ENCODE peak calls at places on chromosome 3, in seven cellular contexts. One of them, this sample, is unnamed.
A peak's percentile ranks its signal among the peaks of the same experiment; 100 is the strongest.

GRCh38 chr3:39432342-39432741 is 25.8 kb downstream of the RPSA start:
- DNase-seq in neuronal stem cell: no peak
- DNase-seq in H9: no peak
- DNase-seq in mesenchymal stem cell: no peak
- DNase-seq in IMR-90: no peak
- DNase-seq in H1: no peak
- DNase-seq in trophoblast cell: peak; percentile 35
- DNase-seq in this sample: no peak

GRCh38 chr3:194305356-194306108 is 45.6 kb downstream of the CPN2 start:
- DNase-seq in neuronal stem cell: no peak
- DNase-seq in H9: peak; percentile 38
- DNase-seq in mesenchymal stem cell: no peak
- DNase-seq in IMR-90: no peak
- DNase-seq in H1: no peak
- DNase-seq in trophoblast cell: no peak
- DNase-seq in this sample: no peak

GRCh38 chr3:112304611-112305010 is 10.6 kb upstream of the SLC9C1 start:
- DNase-seq in neuronal stem cell: no peak
- DNase-seq in H9: no peak
- DNase-seq in mesenchymal stem cell: no peak
- DNase-seq in IMR-90: peak; percentile 13
- DNase-seq in H1: no peak
- DNase-seq in trophoblast cell: no peak
- DNase-seq in this sample: peak; percentile 40

GRCh38 chr3:66625464-66626216 is 124.8 kb upstream of the LRIG1 start:
- DNase-seq in neuronal stem cell: no peak
- DNase-seq in H9: no peak
- DNase-seq in mesenchymal stem cell: no peak
- DNase-seq in IMR-90: peak; percentile 18
- DNase-seq in H1: no peak
- DNase-seq in trophoblast cell: no peak
- DNase-seq in this sample: no peak

GRCh38 chr3:129313983-129314756 is 35.5 kb downstream of the HMCES start:
- DNase-seq in neuronal stem cell: no peak
- DNase-seq in H9: peak; percentile 42
- DNase-seq in mesenchymal stem cell: peak; percentile 68
- DNase-seq in IMR-90: peak; percentile 36
- DNase-seq in H1: no peak
- DNase-seq in trophoblast cell: peak; percentile 75
- DNase-seq in this sample: peak; percentile 54

GRCh38 chr3:13535905-13536304 is 13.0 kb upstream of the FBLN2 start:
- DNase-seq in neuronal stem cell: no peak
- DNase-seq in H9: no peak
- DNase-seq in mesenchymal stem cell: no peak
- DNase-seq in IMR-90: no peak
- DNase-seq in H1: no peak
- DNase-seq in trophoblast cell: no peak
- DNase-seq in this sample: no peak

GRCh38 chr3:184361932-184362667 is 590 bp downstream of the POLR2H start:
- DNase-seq in neuronal stem cell: no peak
- DNase-seq in H9: peak; percentile 79
- DNase-seq in mesenchymal stem cell: no peak
- DNase-seq in IMR-90: peak; percentile 38
- DNase-seq in H1: peak; percentile 70
- DNase-seq in trophoblast cell: peak; percentile 47
- DNase-seq in this sample: peak; percentile 72

GRCh38 chr3:189551007-189551406 is 80.2 kb upstream of the TP63 start:
- DNase-seq in neuronal stem cell: no peak
- DNase-seq in H9: no peak
- DNase-seq in mesenchymal stem cell: no peak
- DNase-seq in IMR-90: no peak
- DNase-seq in H1: no peak
- DNase-seq in trophoblast cell: no peak
- DNase-seq in this sample: no peak

GRCh38 chr3:81666502-81667121 is 94.8 kb downstream of the GBE1 start:
- DNase-seq in neuronal stem cell: no peak
- DNase-seq in H9: no peak
- DNase-seq in mesenchymal stem cell: peak; percentile 40
- DNase-seq in IMR-90: peak; percentile 41
- DNase-seq in H1: no peak
- DNase-seq in trophoblast cell: peak; percentile 47
- DNase-seq in this sample: no peak

GRCh38 chr3:67655364-67656121 is 1.1 kb upstream of the SUCLG2 start:
- DNase-seq in neuronal stem cell: no peak
- DNase-seq in H9: no peak
- DNase-seq in mesenchymal stem cell: no peak
- DNase-seq in IMR-90: no peak
- DNase-seq in H1: no peak
- DNase-seq in trophoblast cell: peak; percentile 7
- DNase-seq in this sample: no peak

GRCh38 chr3:5426094-5426883 is 238.8 kb downstream of the EDEM1 start:
- DNase-seq in neuronal stem cell: peak; percentile 82
- DNase-seq in H9: peak; percentile 89
- DNase-seq in mesenchymal stem cell: peak; percentile 55
- DNase-seq in IMR-90: peak; percentile 22
- DNase-seq in H1: peak; percentile 95
- DNase-seq in trophoblast cell: peak; percentile 95
- DNase-seq in this sample: peak; percentile 91

GRCh38 chr3:152244156-152244888 is 24.4 kb upstream of the MBNL1 start:
- DNase-seq in neuronal stem cell: no peak
- DNase-seq in H9: no peak
- DNase-seq in mesenchymal stem cell: no peak
- DNase-seq in IMR-90: no peak
- DNase-seq in H1: no peak
- DNase-seq in trophoblast cell: no peak
- DNase-seq in this sample: no peak

GRCh38 chr3:52052831-52053306 is 3.5 kb downstream of the DUSP7 start:
- DNase-seq in neuronal stem cell: no peak
- DNase-seq in H9: peak; percentile 87
- DNase-seq in mesenchymal stem cell: peak; percentile 86
- DNase-seq in IMR-90: peak; percentile 77
- DNase-seq in H1: peak; percentile 82
- DNase-seq in trophoblast cell: peak; percentile 30
- DNase-seq in this sample: peak; percentile 91

GRCh38 chr3:172559029-172559428 is 35.8 kb upstream of the TNFSF10 start:
- DNase-seq in neuronal stem cell: no peak
- DNase-seq in H9: no peak
- DNase-seq in mesenchymal stem cell: no peak
- DNase-seq in IMR-90: no peak
- DNase-seq in H1: no peak
- DNase-seq in trophoblast cell: no peak
- DNase-seq in this sample: no peak

GRCh38 chr3:48899298-48899697 is 616 bp upstream of the SLC25A20 start:
- DNase-seq in neuronal stem cell: no peak
- DNase-seq in H9: no peak
- DNase-seq in mesenchymal stem cell: peak; percentile 9
- DNase-seq in IMR-90: no peak
- DNase-seq in H1: no peak
- DNase-seq in trophoblast cell: no peak
- DNase-seq in this sample: no peak

GRCh38 chr3:13077431-13078157 is 4.4 kb upstream of the IQSEC1 start:
- DNase-seq in neuronal stem cell: no peak
- DNase-seq in H9: no peak
- DNase-seq in mesenchymal stem cell: peak; percentile 6
- DNase-seq in IMR-90: no peak
- DNase-seq in H1: no peak
- DNase-seq in trophoblast cell: no peak
- DNase-seq in this sample: no peak

GRCh38 chr3:129562803-129563202 is 19.8 kb downstream of the H1-8 start:
- DNase-seq in neuronal stem cell: no peak
- DNase-seq in H9: no peak
- DNase-seq in mesenchymal stem cell: no peak
- DNase-seq in IMR-90: no peak
- DNase-seq in H1: no peak
- DNase-seq in trophoblast cell: no peak
- DNase-seq in this sample: no peak

GRCh38 chr3:117282506-117282905 is 572.9 kb downstream of the TUSC7 start:
- DNase-seq in neuronal stem cell: no peak
- DNase-seq in H9: no peak
- DNase-seq in mesenchymal stem cell: no peak
- DNase-seq in IMR-90: no peak
- DNase-seq in H1: no peak
- DNase-seq in trophoblast cell: no peak
- DNase-seq in this sample: no peak

GRCh38 chr3:117277816-117278215 is 568.2 kb downstream of the TUSC7 start:
- DNase-seq in neuronal stem cell: no peak
- DNase-seq in H9: no peak
- DNase-seq in mesenchymal stem cell: no peak
- DNase-seq in IMR-90: no peak
- DNase-seq in H1: no peak
- DNase-seq in trophoblast cell: no peak
- DNase-seq in this sample: no peak

GRCh38 chr3:117278424-117279190 is 569.0 kb downstream of the TUSC7 start:
- DNase-seq in neuronal stem cell: no peak
- DNase-seq in H9: no peak
- DNase-seq in mesenchymal stem cell: peak; percentile 9
- DNase-seq in IMR-90: peak; percentile 33
- DNase-seq in H1: no peak
- DNase-seq in trophoblast cell: peak; percentile 26
- DNase-seq in this sample: no peak

GRCh38 chr3:117285721-117286120 is 576.1 kb downstream of the TUSC7 start:
- DNase-seq in neuronal stem cell: no peak
- DNase-seq in H9: no peak
- DNase-seq in mesenchymal stem cell: no peak
- DNase-seq in IMR-90: no peak
- DNase-seq in H1: no peak
- DNase-seq in trophoblast cell: no peak
- DNase-seq in this sample: no peak

GRCh38 chr3:117281371-117281770 is 571.8 kb downstream of the TUSC7 start:
- DNase-seq in neuronal stem cell: no peak
- DNase-seq in H9: no peak
- DNase-seq in mesenchymal stem cell: no peak
- DNase-seq in IMR-90: peak; percentile 25
- DNase-seq in H1: no peak
- DNase-seq in trophoblast cell: no peak
- DNase-seq in this sample: no peak
- H3K4ac ChIP-seq in neuronal stem cell: no peak overlapping the region
- H3K4ac ChIP-seq in H9: no peak overlapping the region
- H3K4ac ChIP-seq in mesenchymal stem cell: no peak overlapping the region
- H3K4ac ChIP-seq in IMR-90: no peak overlapping the region
- H3K4ac ChIP-seq in H1: no peak overlapping the region
- H3K4ac ChIP-seq in trophoblast cell: no peak overlapping the region
- H3K4ac ChIP-seq in this sample: no peak overlapping the region

GRCh38 chr3:107453504-107453903 is 69.3 kb upstream of the BBX start:
- DNase-seq in neuronal stem cell: no peak
- DNase-seq in H9: no peak
- DNase-seq in mesenchymal stem cell: no peak
- DNase-seq in IMR-90: no peak
- DNase-seq in H1: no peak
- DNase-seq in trophoblast cell: no peak
- DNase-seq in this sample: no peak

GRCh38 chr3:107458871-107459270 is 63.9 kb upstream of the BBX start:
- DNase-seq in neuronal stem cell: no peak
- DNase-seq in H9: no peak
- DNase-seq in mesenchymal stem cell: no peak
- DNase-seq in IMR-90: no peak
- DNase-seq in H1: no peak
- DNase-seq in trophoblast cell: no peak
- DNase-seq in this sample: no peak

GRCh38 chr3:107455621-107456020 is 67.1 kb upstream of the BBX start:
- DNase-seq in neuronal stem cell: no peak
- DNase-seq in H9: no peak
- DNase-seq in mesenchymal stem cell: no peak
- DNase-seq in IMR-90: no peak
- DNase-seq in H1: no peak
- DNase-seq in trophoblast cell: no peak
- DNase-seq in this sample: no peak

GRCh38 chr3:107452436-107452835 is 70.3 kb upstream of the BBX start:
- DNase-seq in neuronal stem cell: no peak
- DNase-seq in H9: no peak
- DNase-seq in mesenchymal stem cell: peak; percentile 20
- DNase-seq in IMR-90: peak; percentile 83
- DNase-seq in H1: no peak
- DNase-seq in trophoblast cell: no peak
- DNase-seq in this sample: no peak

GRCh38 chr3:107456501-107456900 is 66.3 kb upstream of the BBX start:
- DNase-seq in neuronal stem cell: no peak
- DNase-seq in H9: no peak
- DNase-seq in mesenchymal stem cell: no peak
- DNase-seq in IMR-90: no peak
- DNase-seq in H1: no peak
- DNase-seq in trophoblast cell: no peak
- DNase-seq in this sample: no peak
- H3K27ac ChIP-seq in neuronal stem cell: no peak overlapping the region
- H3K27ac ChIP-seq in H9: no peak overlapping the region
- H3K27ac ChIP-seq in mesenchymal stem cell: no peak overlapping the region
- H3K27ac ChIP-seq in IMR-90: no peak overlapping the region
- H3K27ac ChIP-seq in H1: no peak overlapping the region
- H3K27ac ChIP-seq in trophoblast cell: no peak overlapping the region
- H3K27ac ChIP-seq in this sample: no peak overlapping the region

DNA sequence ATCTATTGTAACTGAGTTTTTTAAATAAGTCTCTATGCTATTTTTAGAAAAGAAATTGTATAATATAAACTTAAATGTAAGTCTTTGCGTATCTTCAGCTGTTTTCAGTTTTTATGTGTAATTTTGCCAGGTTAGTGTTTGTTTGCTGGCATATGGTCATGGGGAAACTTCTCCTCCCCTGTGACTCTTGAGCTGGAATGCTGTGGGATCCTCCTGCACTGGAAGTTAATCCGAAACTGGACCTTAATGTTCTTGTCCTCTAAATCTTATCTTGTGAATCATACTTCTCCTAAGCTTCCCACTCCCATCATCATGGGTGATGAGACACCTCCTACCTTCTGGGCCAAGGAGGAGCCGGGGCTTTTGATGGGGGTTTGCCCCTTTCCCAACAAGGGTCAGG is 52.4 kb upstream of the CHST2 start:
- DNase-seq in neuronal stem cell: no peak
- DNase-seq in H9: no peak
- DNase-seq in mesenchymal stem cell: no peak
- DNase-seq in IMR-90: peak; percentile 36
- DNase-seq in H1: no peak
- DNase-seq in trophoblast cell: no peak
- DNase-seq in this sample: no peak
- H3K18ac ChIP-seq in neuronal stem cell: no peak overlapping the region
- H3K18ac ChIP-seq in H9: no peak overlapping the region
- H3K18ac ChIP-seq in mesenchymal stem cell: no peak overlapping the region
- H3K18ac ChIP-seq in IMR-90: no peak overlapping the region
- H3K18ac ChIP-seq in H1: no peak overlapping the region
- H3K18ac ChIP-seq in trophoblast cell: no peak overlapping the region
- H3K18ac ChIP-seq in this sample: no peak overlapping the region

DNA sequence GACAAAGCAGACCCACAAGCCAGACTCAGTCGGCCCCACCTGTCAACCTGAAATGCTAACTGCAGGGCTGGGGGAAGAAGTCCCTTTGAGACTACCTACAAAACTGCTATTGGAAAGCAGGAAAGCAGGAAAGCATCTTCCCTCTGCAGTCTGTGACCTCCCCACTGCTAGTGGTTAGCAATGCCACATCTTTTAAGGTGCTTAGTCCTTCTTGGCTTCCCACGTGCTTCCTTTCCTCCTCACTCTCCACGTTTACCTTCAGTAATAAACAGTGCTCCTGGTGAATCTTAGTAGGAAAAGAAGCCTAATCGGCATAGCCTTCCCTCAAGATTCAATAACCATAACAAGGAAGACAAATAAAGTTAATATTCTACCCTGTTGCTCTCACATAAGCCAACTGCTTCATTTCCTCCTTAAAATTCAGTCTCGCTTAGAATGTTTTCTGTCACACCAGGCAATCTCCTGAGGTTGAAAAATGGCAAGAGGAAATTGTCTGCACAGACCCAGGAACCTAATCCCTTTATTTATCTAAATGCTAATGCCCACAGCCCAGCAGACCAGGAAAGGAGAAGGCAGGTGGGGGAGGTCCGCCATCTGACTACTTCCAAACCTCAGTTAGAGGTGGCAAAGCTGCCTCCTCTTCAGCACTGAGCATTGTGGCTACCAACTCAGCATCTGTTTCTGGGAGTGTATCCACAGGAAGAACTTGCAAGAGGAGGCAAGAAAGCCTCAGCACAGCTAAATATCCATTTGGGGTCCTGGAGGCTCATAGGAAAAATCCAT is 296.0 kb downstream of the NEK10 start:
- DNase-seq in neuronal stem cell: no peak
- DNase-seq in H9: no peak
- DNase-seq in mesenchymal stem cell: no peak
- DNase-seq in IMR-90: no peak
- DNase-seq in H1: no peak
- DNase-seq in trophoblast cell: no peak
- DNase-seq in this sample: peak; percentile 35
- H3K4ac ChIP-seq in neuronal stem cell: no peak overlapping the region
- H3K4ac ChIP-seq in H9: no peak overlapping the region
- H3K4ac ChIP-seq in mesenchymal stem cell: no peak overlapping the region
- H3K4ac ChIP-seq in IMR-90: no peak overlapping the region
- H3K4ac ChIP-seq in H1: no peak overlapping the region
- H3K4ac ChIP-seq in trophoblast cell: no peak overlapping the region
- H3K4ac ChIP-seq in this sample: no peak overlapping the region

This sample was measured in mesendoderm.